ENCODE peak calls at places on chromosome 12, in four cellular contexts. H is body of pancreas, L is spleen, J is endothelial cell of umbilical vein. D is an unnamed sample.

GRCh38 chr12:123387508-123388217 is 3.7 kb downstream of the KMT5A start:
- DNase-seq in H (no peak), L (no peak), J (peak), D (no peak)

GRCh38 chr12:11836282-11836963 is 186.9 kb downstream of the ETV6 start:
- DNase-seq in H (no peak), L (peak), J (no peak), D (no peak)

GRCh38 chr12:41497362-41497761 is 309.2 kb downstream of the PDZRN4 start:
- DNase-seq in H (no peak), L (no peak), J (no peak), D (no peak)

GRCh38 chr12:131831021-131831571 is 2.9 kb downstream of the MMP17 start:
- DNase-seq in H (no peak), L (no peak), J (no peak), D (no peak)

GRCh38 chr12:23950775-23951391 is 1.4 kb upstream of the SOX5 start:
- DNase-seq in H (peak), L (no peak), J (peak), D (no peak)

GRCh38 chr12:130133851-130134562 is 28.3 kb upstream of the FZD10 start:
- DNase-seq in H (no peak), L (no peak), J (no peak), D (no peak)

GRCh38 chr12:44972746-44973421 is 78.0 kb downstream of the DBX2 start:
- DNase-seq in H (no peak), L (no peak), J (peak), D (no peak)

GRCh38 chr12:27427824-27428223 is 18.7 kb upstream of the SMCO2 start:
- DNase-seq in H (no peak), L (no peak), J (no peak), D (no peak)

GRCh38 chr12:122293081-122293480 is 26.8 kb upstream of the VPS33A start:
- DNase-seq in H (no peak), L (no peak), J (no peak), D (no peak)

GRCh38 chr12:4412462-4412861 is 33.0 kb upstream of the FGF23 start:
- DNase-seq in H (no peak), L (no peak), J (no peak), D (no peak)

GRCh38 chr12:108312885-108313203 is 26.3 kb downstream of the CMKLR1 start:
- DNase-seq in H (peak), L (no peak), J (peak), D (no peak)

GRCh38 chr12:89245090-89245489 is 107.2 kb downstream of the DUSP6 start:
- DNase-seq in H (no peak), L (no peak), J (no peak), D (no peak)

GRCh38 chr12:79927772-79928474 is 7.0 kb downstream of the PPP1R12A start:
- DNase-seq in H (no peak), L (no peak), J (no peak), D (no peak)

GRCh38 chr12:127400231-127400630 is 866.7 kb upstream of the TMEM132C start:
- DNase-seq in H (no peak), L (no peak), J (no peak), D (no peak)

GRCh38 chr12:19095869-19096480 is 33.6 kb upstream of the PLEKHA5 start:
- DNase-seq in H (no peak), L (no peak), J (no peak), D (no peak)

GRCh38 chr12:103205906-103206305 is 248.4 kb downstream of the ASCL1 start:
- DNase-seq in H (no peak), L (no peak), J (no peak), D (no peak)

GRCh38 chr12:132638541-132639408 is 20.2 kb downstream of the P2RX2 start:
- DNase-seq in H (no peak), L (peak), J (peak), D (no peak)

GRCh38 chr12:69821032-69821431 is 4.0 kb upstream of the MYRFL start:
- DNase-seq in H (no peak), L (no peak), J (no peak), D (no peak)

GRCh38 chr12:95204141-95204866 is 13.0 kb downstream of the FGD6 start:
- DNase-seq in H (peak), L (no peak), J (peak), D (peak)

GRCh38 chr12:95336387-95337067 is 118.9 kb downstream of the VEZT start:
- DNase-seq in H (peak), L (no peak), J (peak), D (peak)

GRCh38 chr12:5273709-5274108 is 158.2 kb upstream of the NTF3 start:
- DNase-seq in H (no peak), L (no peak), J (no peak), D (no peak)

GRCh38 chr12:43848786-43849185 is 12.9 kb downstream of the TMEM117 start:
- DNase-seq in H (no peak), L (no peak), J (no peak), D (no peak)

GRCh38 chr12:84542289-84542688 is 370.3 kb downstream of the SLC6A15 start:
- DNase-seq in H (no peak), L (no peak), J (no peak), D (no peak)

GRCh38 chr12:51847830-51848727 is at the start of gene FIGNL2:
- DNase-seq in H (no peak), L (no peak), J (peak), D (no peak)

GRCh38 chr12:66612053-66612775 is 66.7 kb downstream of the GRIP1 start:
- DNase-seq in H (no peak), L (no peak), J (no peak), D (no peak)

GRCh38 chr12:20931894-20932293 is 121.4 kb downstream of the SLCO1B3 start:
- DNase-seq in H (no peak), L (no peak), J (no peak), D (no peak)

GRCh38 chr12:3580071-3580749 is 89.2 kb downstream of the PRMT8 start:
- DNase-seq in H (no peak), L (no peak), J (no peak), D (no peak)

GRCh38 chr12:113154351-113154973 is 4.9 kb downstream of the CFAP73 start:
- DNase-seq in H (peak), L (no peak), J (peak), D (no peak)

GRCh38 chr12:64696065-64696741 is 63.0 kb downstream of the GNS start:
- DNase-seq in H (no peak), L (no peak), J (peak), D (no peak)

GRCh38 chr12:110687770-110688169 is 1.1 kb downstream of the HVCN1 start:
- DNase-seq in H (no peak), L (peak), J (no peak), D (no peak)
- H3K4me3 ChIP-seq in H (no peak), L (peak), J (no peak), D (no peak)

DNA sequence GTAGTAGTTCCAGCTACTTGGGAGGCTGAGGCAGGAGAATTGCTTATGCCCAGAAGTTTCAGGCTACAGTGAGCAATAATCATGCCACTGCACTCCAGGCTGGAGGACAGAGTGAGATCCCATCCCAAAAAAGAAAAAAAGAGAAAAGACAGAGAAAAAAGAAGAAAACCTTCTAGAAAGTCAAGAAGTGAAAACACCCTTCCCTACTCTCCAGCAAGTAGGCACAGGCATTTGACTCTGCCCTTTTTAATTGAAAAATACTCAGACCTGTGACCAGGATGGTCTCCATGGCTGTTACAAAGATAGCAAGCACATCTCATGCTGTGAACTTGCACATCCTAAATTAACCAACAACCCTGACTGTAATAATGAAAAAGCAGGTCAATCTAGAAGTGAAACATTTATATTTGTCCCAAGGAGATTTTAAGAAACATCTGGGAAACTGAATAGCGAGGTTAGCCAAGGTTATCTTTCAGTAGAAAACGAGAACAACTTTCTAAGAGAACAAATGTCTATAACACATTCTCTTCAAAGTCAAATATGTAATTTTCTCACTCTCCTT is 2.0 kb downstream of the TMTC1 start:
- DNase-seq in H (no peak), L (no peak), J (no peak), D (no peak)
- H3K4me3 ChIP-seq in H (no peak), L (peak), J (no peak), D (peak)

DNA sequence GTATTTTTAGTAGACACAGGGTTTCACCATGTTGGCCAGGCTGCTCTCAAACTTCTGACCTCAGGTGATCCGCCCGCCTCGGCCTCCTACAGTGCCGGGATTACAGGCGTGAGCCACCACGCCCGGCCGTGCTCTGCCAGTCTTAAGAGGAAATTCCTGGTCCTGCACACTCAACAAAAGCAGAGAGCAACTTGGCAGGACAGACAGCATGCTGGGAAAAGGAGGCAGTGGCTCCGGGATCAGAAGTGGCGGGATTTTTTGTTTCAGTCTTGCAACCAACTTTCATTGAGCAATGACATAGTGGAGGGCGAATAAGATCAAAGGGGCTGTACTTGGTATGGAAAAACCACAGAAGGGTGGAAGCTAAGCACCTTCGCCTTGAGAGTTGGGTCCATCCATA is 2.1 kb downstream of the CKAP4 start:
- DNase-seq in H (peak), L (no peak), J (peak), D (no peak)
- H3K4me3 ChIP-seq in H (no peak), L (peak), J (peak), D (peak)

GRCh38 chr12:124415064-124415463 is 120.2 kb downstream of the RFLNA start:
- DNase-seq in H (no peak), L (no peak), J (no peak), D (no peak)

GRCh38 chr12:124418156-124418555 is 123.3 kb downstream of the RFLNA start:
- DNase-seq in H (no peak), L (no peak), J (no peak), D (no peak)

GRCh38 chr12:124418791-124419190 is 123.9 kb downstream of the RFLNA start:
- DNase-seq in H (no peak), L (no peak), J (no peak), D (no peak)

GRCh38 chr12:124419292-124420040 is 124.6 kb downstream of the RFLNA start:
- DNase-seq in H (no peak), L (no peak), J (no peak), D (no peak)

GRCh38 chr12:124416516-124417395 is 121.9 kb downstream of the RFLNA start:
- DNase-seq in H (no peak), L (no peak), J (no peak), D (no peak)
- H3K4me3 ChIP-seq in H (no peak), L (no peak), J (no peak), D (no peak)

GRCh38 chr12:96720363-96720705 is 186.7 kb upstream of the NEDD1 start:
- DNase-seq in H (peak), L (peak), J (no peak), D (no peak)
- H3K4me3 ChIP-seq in H (peak), L (peak), J (peak), D (no peak)

DNA sequence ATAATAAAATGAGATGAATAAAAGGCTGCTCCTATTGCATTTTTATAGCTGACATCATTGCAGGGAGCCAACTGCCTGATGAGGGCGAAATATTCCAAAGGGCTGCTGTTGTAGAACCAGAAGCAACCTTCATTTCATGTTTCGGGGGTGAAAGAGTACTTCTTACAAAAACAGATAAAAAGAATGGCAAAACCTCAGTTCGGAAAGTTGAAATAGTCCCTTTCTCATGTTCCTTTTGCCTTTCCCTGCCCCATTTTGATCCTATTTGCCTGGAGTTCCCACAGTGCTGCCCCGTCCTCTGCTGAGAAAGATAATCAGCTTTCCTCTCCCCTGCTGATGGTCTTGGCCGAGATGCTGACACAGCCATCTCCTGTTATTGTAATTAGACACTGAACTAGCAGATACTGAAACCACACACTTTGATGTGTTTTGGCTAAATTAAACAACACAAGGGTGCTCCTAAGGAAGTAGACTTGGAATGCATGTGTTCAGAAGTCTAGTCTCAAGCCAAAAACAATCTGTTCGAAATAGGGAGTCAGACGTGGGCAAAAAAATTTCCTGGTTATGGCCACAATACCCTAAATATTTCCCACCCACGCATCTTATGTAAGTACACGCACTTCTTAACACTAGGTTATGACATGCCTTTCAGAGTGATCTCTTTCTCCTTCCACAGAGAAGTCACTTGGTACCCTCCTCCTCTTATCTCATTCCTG is 117.2 kb downstream of the PPM1H start:
- DNase-seq in H (no peak), L (no peak), J (peak), D (peak)
- H3K4me3 ChIP-seq in H (no peak), L (no peak), J (no peak), D (peak)

DNA sequence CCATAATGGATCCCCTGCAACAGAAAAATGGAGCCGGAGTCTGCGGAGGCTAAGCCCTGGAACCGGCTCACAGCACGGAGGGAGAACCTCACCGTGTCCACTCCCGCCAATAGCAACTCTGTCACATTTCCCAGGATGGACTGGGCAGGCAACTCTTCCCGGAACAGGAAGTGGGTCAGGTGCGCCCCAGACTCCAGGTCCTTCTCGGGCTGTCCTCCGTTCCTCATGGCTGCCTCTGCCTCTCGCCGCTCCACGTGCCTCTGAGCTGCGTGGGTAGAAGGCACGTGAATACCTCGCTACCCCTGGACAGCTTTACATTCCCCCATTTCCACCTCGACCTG is 2.2 kb downstream of the CYP27B1 start:
- DNase-seq in H (peak), L (no peak), J (no peak), D (no peak)
- H3K4me3 ChIP-seq in H (no peak), L (peak), J (no peak), D (peak)